ENCODE peak calls at places on chromosomes 13 and 19, in five cellular contexts. G, Q, F, K and E are unnamed samples.

GRCh38 chr19:50258918-50259372 is 55.5 kb downstream of the MYH14 start:
- DNase-seq in Q (peak; percentile 12), F (peak; percentile 24), K (peak; percentile 5), G (peak; percentile 76), E (peak; percentile 23)

GRCh38 chr13:34335662-34336007 is 517.7 kb downstream of the RFC3 start:
- DNase-seq in Q (no peak), F (no peak), K (no peak), G (no peak), E (no peak)

GRCh38 chr13:99614465-99614885 is 113.2 kb downstream of the TM9SF2 start:
- DNase-seq in K (peak; percentile 38), F (peak; percentile 25), Q (no peak), G (no peak), E (peak; percentile 63)

GRCh38 chr19:5968431-5969373 is 9.2 kb downstream of the RANBP3 start:
- DNase-seq in K (no peak), F (no peak), Q (no peak), G (no peak), E (no peak)

GRCh38 chr13:30192320-30193093 is 114.8 kb downstream of the KATNAL1 start:
- DNase-seq in K (no peak), Q (peak; percentile 5), F (no peak), G (no peak), E (no peak)

GRCh38 chr19:15253513-15253912 is 21.3 kb upstream of the EPHX3 start:
- DNase-seq in Q (no peak), F (no peak), G (no peak), K (no peak), E (no peak)

GRCh38 chr19:11382898-11383705 is 1.0 kb downstream of the EPOR start:
- DNase-seq in K (peak; percentile 42), Q (peak; percentile 55), G (peak; percentile 94), F (peak; percentile 64), E (peak; percentile 61)

GRCh38 chr19:36245210-36246005 is 30.5 kb downstream of the ZNF146 start:
- DNase-seq in G (no peak), Q (peak; percentile 38), F (no peak), K (peak; percentile 26), E (peak; percentile 35)

GRCh38 chr19:49233163-49233562 is 75.6 kb downstream of the TRPM4 start:
- DNase-seq in G (no peak), Q (no peak), F (no peak), K (no peak), E (no peak)

GRCh38 chr13:38308736-38309135 is 40.9 kb upstream of the UFM1 start:
- DNase-seq in G (no peak), K (peak; percentile 34), Q (peak; percentile 89), F (no peak), E (no peak)

GRCh38 chr13:23956106-23956505 is 58.8 kb upstream of the C1QTNF9B start:
- DNase-seq in G (no peak), F (peak; percentile 65), K (peak; percentile 28), Q (peak; percentile 77), E (no peak)

GRCh38 chr13:31320946-31321345 is 121.2 kb downstream of the B3GLCT start:
- DNase-seq in G (no peak), F (no peak), Q (no peak), K (no peak), E (no peak)

GRCh38 chr13:48564046-48564445 is 31.2 kb upstream of the RCBTB2 start:
- DNase-seq in G (no peak), Q (no peak), K (no peak), F (no peak), E (peak; percentile 34)

GRCh38 chr19:2027361-2027760 is 11.8 kb upstream of the BTBD2 start:
- DNase-seq in G (no peak), F (no peak), Q (peak; percentile 92), K (peak; percentile 89), E (no peak)

GRCh38 chr19:19329199-19329598 is 8.6 kb downstream of the MAU2 start:
- DNase-seq in G (no peak), Q (no peak), K (no peak), F (no peak), E (no peak)

GRCh38 chr19:16397791-16398529 is 73.3 kb downstream of the KLF2 start:
- DNase-seq in Q (peak; percentile 71), F (no peak), G (no peak), K (no peak), E (no peak)

GRCh38 chr13:46655727-46656180 is 102.8 kb downstream of the LRCH1 start:
- DNase-seq in Q (no peak), F (no peak), K (peak; percentile 68), G (no peak), E (peak; percentile 65)

GRCh38 chr19:49224856-49225255 is 67.3 kb downstream of the TRPM4 start:
- DNase-seq in F (peak; percentile 77), Q (peak; percentile 79), K (peak; percentile 67), G (no peak), E (peak; percentile 91)

GRCh38 chr19:703651-704446 is 4.9 kb upstream of the PALM start:
- DNase-seq in Q (peak; percentile 61), G (peak; percentile 95), F (peak; percentile 84), K (peak; percentile 68), E (peak; percentile 59)

GRCh38 chr19:46076951-46077814 is 36.4 kb upstream of the IGFL4 start:
- DNase-seq in K (peak; percentile 88), F (peak; percentile 57), G (no peak), Q (peak; percentile 90), E (peak; percentile 94)

GRCh38 chr19:47331931-47332547 is at the start of gene C5AR2:
- DNase-seq in Q (peak; percentile 61), G (peak; percentile 37), K (no peak), F (no peak), E (no peak)

GRCh38 chr19:44986389-44986788 is 14.9 kb upstream of the RELB start:
- DNase-seq in K (no peak), Q (no peak), G (no peak), F (no peak), E (no peak)

GRCh38 chr13:74867460-74867859 is 614.5 kb downstream of the TBC1D4 start:
- DNase-seq in F (no peak), G (no peak), K (peak; percentile 29), Q (peak; percentile 17), E (no peak)

GRCh38 chr13:24454100-24454499 is 58.5 kb downstream of the PARP4 start:
- DNase-seq in Q (no peak), K (no peak), G (no peak), F (no peak), E (no peak)

GRCh38 chr13:51066091-51066831 is 44.8 kb downstream of the C13orf42 start:
- DNase-seq in K (peak; percentile 26), F (no peak), Q (peak; percentile 18), G (no peak), E (no peak)

GRCh38 chr19:19426216-19426615 is 20.7 kb downstream of the GATAD2A start:
- DNase-seq in F (no peak), Q (peak; percentile 29), K (no peak), G (no peak), E (no peak)

GRCh38 chr19:23410155-23410554 is 14.9 kb upstream of the ZNF91 start:
- DNase-seq in Q (no peak), F (peak; percentile 22), K (no peak), G (no peak), E (no peak)

GRCh38 chr19:19067276-19068072 is 3.7 kb downstream of the SLC25A42 start:
- DNase-seq in F (no peak), G (no peak), K (no peak), Q (peak; percentile 68), E (peak; percentile 70)

GRCh38 chr13:98428256-98428966 is 148.5 kb downstream of the STK24 start:
- DNase-seq in F (no peak), K (no peak), G (no peak), Q (peak; percentile 36), E (no peak)

GRCh38 chr19:15136234-15136954 is 29.2 kb downstream of the SYDE1 start:
- DNase-seq in Q (peak; percentile 28), K (no peak), G (no peak), F (no peak), E (no peak)

GRCh38 chr19:7716762-7717161 is 14.8 kb upstream of the FCER2 start:
- DNase-seq in G (no peak), K (no peak), F (no peak), Q (no peak), E (no peak)

GRCh38 chr19:7722231-7722651 is 9.7 kb downstream of the CLEC4G start:
- DNase-seq in Q (no peak), F (no peak), K (no peak), G (no peak), E (no peak)

GRCh38 chr19:7715671-7716070 is 13.7 kb upstream of the FCER2 start:
- DNase-seq in K (no peak), Q (no peak), G (no peak), F (no peak), E (no peak)

GRCh38 chr19:7718668-7719067 is 13.2 kb downstream of the CLEC4G start:
- DNase-seq in Q (no peak), K (no peak), F (peak; percentile 24), G (no peak), E (no peak)

GRCh38 chr19:7720351-7720750 is 11.6 kb downstream of the CLEC4G start:
- DNase-seq in G (no peak), K (no peak), Q (no peak), F (no peak), E (no peak)
- H3K9me3 ChIP-seq in G (peaks cover 9% of the 10 kb centered on the region), K (no peaks in the 10 kb centered on the region), Q (no peaks in the 10 kb centered on the region), F (no peaks in the 10 kb centered on the region), E (no peaks in the 10 kb centered on the region)

DNA sequence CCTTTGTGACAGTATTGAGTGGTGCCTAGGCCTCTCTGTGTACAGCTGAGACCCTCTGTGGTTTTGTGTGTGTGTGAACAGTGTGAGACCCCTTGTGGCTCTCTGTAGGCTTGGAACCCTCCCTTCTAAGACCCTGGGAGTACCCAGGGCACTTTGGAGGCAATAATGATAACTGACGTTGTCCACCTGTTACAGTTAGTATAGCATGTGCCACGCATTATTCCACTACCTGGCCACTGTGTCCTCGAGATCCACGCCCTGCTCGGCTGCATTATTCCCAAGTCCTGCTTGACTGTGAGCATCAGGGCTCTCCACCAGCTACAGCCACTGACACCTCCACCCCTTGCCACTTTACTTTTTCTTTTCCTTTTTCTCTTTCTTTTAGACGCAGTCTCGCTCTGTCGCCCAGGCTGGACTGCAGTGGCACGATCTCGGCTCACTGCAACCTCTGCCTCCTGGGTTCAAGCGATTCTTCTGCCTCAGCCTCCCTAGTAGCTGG is 2.0 kb downstream of the GRAMD1A start:
- DNase-seq in G (no peak), F (no peak), Q (no peak), K (no peak), E (no peak)
- H3K27ac ChIP-seq in G (peak overlapping the region; percentile 99), F (peak overlapping the region; percentile 97), Q (no peak overlapping the region), K (no peak overlapping the region), E (no peak overlapping the region)

DNA sequence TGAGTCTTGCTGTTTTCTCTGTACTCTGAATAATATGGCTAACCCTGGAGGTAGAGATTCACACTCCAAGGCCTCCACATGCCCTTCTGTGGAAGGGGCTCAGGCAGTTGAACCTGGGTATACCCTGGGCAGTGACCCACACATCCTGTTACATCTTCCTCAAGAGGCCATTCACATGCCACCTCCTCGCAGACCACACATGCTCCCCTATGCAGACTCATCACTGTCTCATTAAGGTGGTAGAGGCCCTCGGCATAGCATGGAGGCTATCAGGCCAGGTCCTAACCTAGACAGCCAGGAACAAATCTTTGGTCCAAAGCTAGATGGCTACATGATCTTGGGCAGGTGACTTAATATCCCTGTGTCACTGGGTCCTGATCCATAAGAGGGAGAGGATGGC is 363.9 kb upstream of the ZNF507 start:
- DNase-seq in K (no peak), G (no peak), F (no peak), Q (no peak), E (no peak)
- H3K9me3 ChIP-seq in K (no peaks in the 10 kb centered on the region), G (peaks cover 12% of the 10 kb centered on the region), F (no peaks in the 10 kb centered on the region), Q (no peaks in the 10 kb centered on the region), E (no peaks in the 10 kb centered on the region)

DNA sequence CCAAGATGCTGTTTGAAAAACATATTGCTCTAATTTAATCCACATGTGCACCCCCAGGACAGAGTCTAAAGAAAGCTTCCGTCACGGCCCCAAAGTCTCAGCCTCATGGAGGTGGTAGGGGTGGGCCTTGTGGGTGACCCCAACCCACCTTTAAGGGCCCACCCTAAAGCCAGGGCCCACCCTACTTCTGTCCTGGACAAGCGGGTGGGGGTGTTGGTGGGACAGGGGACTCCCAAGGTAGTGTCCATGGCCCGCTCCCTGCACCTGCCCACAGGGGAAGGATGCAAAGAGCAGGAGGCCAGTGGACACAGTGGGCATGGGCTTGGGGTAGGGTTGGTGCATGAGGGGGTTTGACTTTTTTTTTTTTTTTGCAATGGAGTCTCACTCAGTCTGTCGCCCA is 66.8 kb downstream of the KCTD15 start:
- DNase-seq in F (no peak), Q (no peak), G (no peak), K (no peak), E (no peak)
- H3K27ac ChIP-seq in F (no peak overlapping the region), Q (no peak overlapping the region), G (no peak overlapping the region), K (peak overlapping the region; percentile 74), E (no peak overlapping the region)